ENCODE peak calls at places on chromosome 15, in ten cellular contexts. V is HS-27A, B is EL, F is ureter, M is HuH-7.5, A is left lobe of liver, N is choroid plexus epithelial cell, Q is left ventricle myocardium inferior, X is SJSA1, E is NAMALWA. O is an unnamed sample.

GRCh38 chr15:85580914-85581313 is 200.5 kb downstream of the AKAP13 start:
- DNase-seq in B (no peak), M (no peak), V (no peak), N (peak; percentile 37), F (peak; percentile 65), E (no peak), A (no peak), Q (no peak), X (no peak), O (peak; percentile 44)

GRCh38 chr15:63288778-63289378 is 11.5 kb downstream of the APH1B start:
- DNase-seq in Q (no peak), V (peak; percentile 42), A (no peak), M (peak; percentile 21), N (peak; percentile 79), E (peak; percentile 73), B (peak; percentile 66), F (no peak), X (no peak), O (no peak)

GRCh38 chr15:70576276-70576675 is 187.1 kb downstream of the UACA start:
- DNase-seq in Q (no peak), E (no peak), F (no peak), X (no peak), N (no peak), M (no peak), A (no peak), B (no peak), V (no peak), O (no peak)

GRCh38 chr15:96393209-96393513 is 62.7 kb downstream of the NR2F2 start:
- DNase-seq in B (no peak), M (no peak), A (no peak), F (no peak), E (no peak), V (no peak), X (no peak), Q (no peak), N (no peak), O (no peak)

GRCh38 chr15:85009435-85009834 is 27.8 kb downstream of the PDE8A start:
- DNase-seq in B (no peak), X (no peak), F (no peak), A (no peak), E (no peak), N (no peak), V (no peak), Q (no peak), M (no peak), O (no peak)

GRCh38 chr15:31457631-31458526 is 131.2 kb downstream of the KLF13 start:
- DNase-seq in Q (no peak), F (peak; percentile 41), V (no peak), N (peak; percentile 80), E (peak; percentile 90), A (peak; percentile 30), M (no peak), B (peak; percentile 47), X (peak; percentile 70), O (no peak)

GRCh38 chr15:34933432-34933975 is 36.0 kb downstream of the AQR start:
- DNase-seq in M (no peak), V (no peak), A (no peak), Q (no peak), B (no peak), N (no peak), X (no peak), F (no peak), E (no peak), O (no peak)

GRCh38 chr15:100723323-100723801 is 121.0 kb downstream of the ASB7 start:
- DNase-seq in E (no peak), N (no peak), B (peak; percentile 23), F (peak; percentile 29), X (peak; percentile 37), A (no peak), M (no peak), V (no peak), Q (no peak), O (no peak)

GRCh38 chr15:91926871-91927270 is 73.4 kb downstream of the SLCO3A1 start:
- DNase-seq in N (peak; percentile 2), A (no peak), M (no peak), X (no peak), F (no peak), Q (no peak), B (no peak), V (no peak), E (no peak), O (no peak)

GRCh38 chr15:90367578-90367977 is 15.5 kb downstream of the ZNF774 start:
- DNase-seq in A (no peak), B (no peak), F (no peak), N (peak; percentile 47), M (no peak), X (no peak), Q (no peak), E (no peak), V (no peak), O (no peak)

GRCh38 chr15:39127151-39127815 is 453.6 kb upstream of the THBS1 start:
- DNase-seq in X (no peak), E (no peak), N (no peak), M (no peak), V (no peak), F (no peak), B (peak; percentile 22), A (no peak), Q (no peak), O (no peak)

GRCh38 chr15:45114751-45115085 is 592 bp downstream of the DUOXA2 start:
- DNase-seq in M (no peak), N (no peak), B (no peak), V (no peak), X (no peak), A (no peak), F (no peak), Q (no peak), E (no peak), O (no peak)

GRCh38 chr15:92082217-92082843 is 228.8 kb downstream of the SLCO3A1 start:
- DNase-seq in N (peak; percentile 68), V (peak; percentile 11), Q (peak; percentile 67), B (peak; percentile 51), A (peak; percentile 54), F (peak; percentile 69), E (peak; percentile 65), M (peak; percentile 68), X (peak; percentile 58), O (no peak)

GRCh38 chr15:73305331-73306211 is 63.2 kb downstream of the HCN4 start:
- DNase-seq in Q (no peak), M (peak; percentile 86), X (no peak), E (peak; percentile 68), N (peak; percentile 90), F (peak; percentile 59), V (peak; percentile 31), B (peak; percentile 62), A (no peak), O (no peak)

GRCh38 chr15:31265090-31265870 is 61.4 kb upstream of the KLF13 start:
- DNase-seq in E (peak; percentile 85), A (peak; percentile 71), X (peak; percentile 40), V (no peak), N (no peak), Q (peak; percentile 9), B (no peak), F (peak; percentile 40), M (peak; percentile 42), O (peak; percentile 71)

GRCh38 chr15:32649336-32649735 is 7.8 kb downstream of the SCG5 start:
- DNase-seq in A (no peak), B (peak; percentile 42), E (peak; percentile 30), F (no peak), M (peak; percentile 28), N (peak; percentile 62), V (no peak), X (no peak), Q (no peak), O (no peak)

GRCh38 chr15:56052389-56053045 is 59.1 kb upstream of the NEDD4 start:
- DNase-seq in A (no peak), V (no peak), N (peak; percentile 75), M (no peak), E (peak; percentile 60), X (no peak), F (no peak), B (peak; percentile 57), Q (no peak), O (no peak)

GRCh38 chr15:80779658-80780415 is 667 bp downstream of the CEMIP start:
- DNase-seq in N (peak; percentile 62), X (no peak), F (no peak), V (no peak), B (peak; percentile 66), A (no peak), M (no peak), Q (no peak), E (no peak), O (peak; percentile 28)

GRCh38 chr15:60760646-60761504 is 281.9 kb upstream of the ICE2 start:
- DNase-seq in F (no peak), M (no peak), N (peak; percentile 56), V (peak; percentile 46), A (no peak), B (peak; percentile 67), X (no peak), Q (no peak), E (no peak), O (no peak)

GRCh38 chr15:58472821-58473581 is 41.2 kb downstream of the LIPC start:
- DNase-seq in Q (no peak), E (no peak), M (no peak), N (peak; percentile 43), X (no peak), A (no peak), B (no peak), F (no peak), V (no peak), O (no peak)

O was measured in right lobe of liver.